ENCODE peak calls at places on chromosomes 5 and 9, in five cellular contexts. F is bronchial epithelial cell; O is neuronal stem cell; U is stimulated activated CD8-positive, alpha-beta memory T cell treated with anti-CD3 and anti-CD28 coated beads, Interleukin-15, amount 100 ng/mL, for 24 hours; L is stimulated activated naive CD8-positive, alpha-beta T cell treated with anti-CD3 and anti-CD28 coated beads, Interleukin-15, amount 100 ng/mL, for 72 hours. C is an unnamed sample.
A peak's percentile ranks its signal among the peaks of the same experiment; 100 is the strongest.

GRCh38 chr9:650362-650761 is 191.1 kb upstream of the DMRT1 start:
- DNase-seq in F (peak; percentile 55), O (no peak), U (no peak), L (peak; percentile 11), C (no peak)

GRCh38 chr9:70177121-70177520 is 81.7 kb upstream of the SMC5 start:
- DNase-seq in F (no peak), O (no peak), U (no peak), L (no peak), C (no peak)

GRCh38 chr5:150034677-150035076 is 34.1 kb downstream of the HMGXB3 start:
- DNase-seq in F (no peak), O (no peak), U (no peak), L (no peak), C (no peak)

GRCh38 chr9:92807757-92808725 is 43.4 kb upstream of the BICD2 start:
- DNase-seq in F (no peak), O (no peak), U (no peak), L (peak; percentile 37), C (no peak)

GRCh38 chr9:121765021-121765950 is 113.9 kb downstream of the DAB2IP start:
- DNase-seq in F (peak; percentile 28), O (no peak), U (no peak), L (no peak), C (no peak)

GRCh38 chr9:114366334-114367128 is 21.3 kb downstream of the AKNA start:
- DNase-seq in F (peak; percentile 60), O (no peak), U (no peak), L (peak; percentile 75), C (peak; percentile 37)

GRCh38 chr5:107456281-107456715 is 214.4 kb downstream of the EFNA5 start:
- DNase-seq in F (peak; percentile 97), O (no peak), U (no peak), L (no peak), C (no peak)

GRCh38 chr5:139710370-139711066 is 62.4 kb downstream of the CXXC5 start:
- DNase-seq in F (no peak), O (peak; percentile 75), U (peak; percentile 13), L (peak; percentile 45), C (no peak)

GRCh38 chr5:118371973-118372650 is 616.2 kb downstream of the DTWD2 start:
- DNase-seq in F (no peak), O (no peak), U (no peak), L (no peak), C (no peak)

GRCh38 chr9:135797507-135798302 is 95.7 kb downstream of the KCNT1 start:
- DNase-seq in F (peak; percentile 21), O (peak; percentile 51), U (no peak), L (peak; percentile 35), C (no peak)

GRCh38 chr5:59840200-59840601 is 53.3 kb downstream of the PDE4D start:
- DNase-seq in F (peak; percentile 70), O (no peak), U (no peak), L (no peak), C (no peak)

GRCh38 chr5:177592905-177593304 is 902 bp downstream of the TMED9 start:
- DNase-seq in F (no peak), O (no peak), U (no peak), L (no peak), C (no peak)

GRCh38 chr9:125142560-125143376 is 560 bp downstream of the SCAI start:
- DNase-seq in F (no peak), O (no peak), U (no peak), L (peak; percentile 11), C (no peak)

GRCh38 chr5:79759436-79759835 is 69.8 kb downstream of the CMYA5 start:
- DNase-seq in F (peak; percentile 45), O (no peak), U (no peak), L (no peak), C (no peak)

GRCh38 chr9:127976498-127976897 is 4.3 kb downstream of the EEIG1 start:
- DNase-seq in F (no peak), O (no peak), U (no peak), L (no peak), C (no peak)

GRCh38 chr9:37943329-37944265 is 39.7 kb upstream of the SLC25A51 start:
- DNase-seq in F (peak; percentile 83), O (no peak), U (no peak), L (no peak), C (no peak)

GRCh38 chr5:125093776-125094175 is 347.3 kb upstream of the ZNF608 start:
- DNase-seq in F (peak; percentile 92), O (no peak), U (no peak), L (no peak), C (no peak)

GRCh38 chr5:150948539-150948938 is 43.8 kb upstream of the ZNF300 start:
- DNase-seq in F (peak; percentile 4), O (no peak), U (no peak), L (no peak), C (no peak)

GRCh38 chr5:124650960-124651662 is 95.3 kb downstream of the ZNF608 start:
- DNase-seq in F (no peak), O (no peak), U (no peak), L (no peak), C (no peak)

GRCh38 chr9:123912167-123912897 is 17.6 kb downstream of the DENND1A start:
- DNase-seq in F (no peak), O (no peak), U (no peak), L (no peak), C (no peak)

GRCh38 chr5:180289966-180290365 is 1.9 kb downstream of the MAPK9 start:
- DNase-seq in F (no peak), O (no peak), U (no peak), L (no peak), C (no peak)

GRCh38 chr5:135332519-135333150 is 66.4 kb downstream of the MACROH2A1 start:
- DNase-seq in F (peak; percentile 67), O (peak; percentile 51), U (no peak), L (no peak), C (no peak)

GRCh38 chr9:93520523-93520922 is 55.9 kb upstream of the PHF2 start:
- DNase-seq in F (no peak), O (no peak), U (no peak), L (no peak), C (no peak)

GRCh38 chr9:120032639-120033038 is 547.3 kb downstream of the CDK5RAP2 start:
- DNase-seq in F (no peak), O (no peak), U (no peak), L (no peak), C (no peak)

GRCh38 chr5:44266882-44267577 is 122.2 kb downstream of the FGF10 start:
- DNase-seq in F (no peak), O (no peak), U (no peak), L (no peak), C (no peak)

C was measured in smooth muscle cell of the brain vasculature.